ENCODE peak calls at places on chromosome 12, in six cellular contexts. N is MG63, M is right lobe of liver, R is heart left ventricle, I is PC-3, E is small intestine. B is an unnamed sample.

GRCh38 chr12:131123817-131124216 is 170.1 kb downstream of the ADGRD1 start:
- DNase-seq in N (no peak), M (peak; percentile 64), R (no peak), I (no peak), E (no peak), B (no peak)

GRCh38 chr12:53966070-53966384 is 6.9 kb upstream of the HOXC11 start:
- DNase-seq in N (no peak), M (no peak), R (no peak), I (no peak), E (no peak), B (no peak)

GRCh38 chr12:3523058-3523457 is 32.1 kb downstream of the PRMT8 start:
- DNase-seq in N (no peak), M (no peak), R (no peak), I (peak; percentile 52), E (no peak), B (no peak)

GRCh38 chr12:113850309-113851056 is 115.6 kb downstream of the RBM19 start:
- DNase-seq in N (no peak), M (no peak), R (peak; percentile 88), I (no peak), E (no peak), B (peak; percentile 18)

GRCh38 chr12:94973202-94973601 is 30.3 kb downstream of the NDUFA12 start:
- DNase-seq in N (no peak), M (no peak), R (no peak), I (no peak), E (no peak), B (no peak)

GRCh38 chr12:88417531-88417930 is 162.7 kb downstream of the KITLG start:
- DNase-seq in N (no peak), M (no peak), R (no peak), I (peak; percentile 54), E (no peak), B (no peak)

GRCh38 chr12:49055978-49056754 is 4.4 kb downstream of the KMT2D start:
- DNase-seq in N (no peak), M (peak; percentile 72), R (peak; percentile 73), I (peak; percentile 64), E (peak; percentile 82), B (peak; percentile 68)

GRCh38 chr12:62466018-62466595 is 519 bp upstream of the MON2 start:
- DNase-seq in N (peak; percentile 38), M (peak; percentile 62), R (no peak), I (peak; percentile 44), E (peak; percentile 28), B (peak; percentile 42)

GRCh38 chr12:50637870-50638481 is 125.9 kb upstream of the ATF1 start:
- DNase-seq in N (no peak), M (no peak), R (no peak), I (peak; percentile 73), E (peak; percentile 49), B (no peak)

GRCh38 chr12:4069046-4070010 is 196.1 kb upstream of the PARP11 start:
- DNase-seq in N (no peak), M (no peak), R (no peak), I (no peak), E (no peak), B (no peak)

GRCh38 chr12:105036937-105037649 is 47.2 kb downstream of the ALDH1L2 start:
- DNase-seq in N (no peak), M (no peak), R (no peak), I (peak; percentile 25), E (no peak), B (no peak)

GRCh38 chr12:109795023-109795422 is 38.2 kb downstream of the TRPV4 start:
- DNase-seq in N (peak; percentile 22), M (no peak), R (no peak), I (peak; percentile 91), E (no peak), B (no peak)

GRCh38 chr12:109792992-109793391 is 40.2 kb downstream of the TRPV4 start:
- DNase-seq in N (no peak), M (no peak), R (no peak), I (no peak), E (no peak), B (no peak)

GRCh38 chr12:109793411-109793810 is 39.8 kb downstream of the TRPV4 start:
- DNase-seq in N (no peak), M (no peak), R (no peak), I (no peak), E (no peak), B (no peak)

GRCh38 chr12:109796057-109796456 is 37.1 kb downstream of the TRPV4 start:
- DNase-seq in N (no peak), M (no peak), R (no peak), I (no peak), E (no peak), B (no peak)

GRCh38 chr12:109793826-109794501 is 39.2 kb downstream of the TRPV4 start:
- DNase-seq in N (no peak), M (no peak), R (peak; percentile 2), I (no peak), E (no peak), B (no peak)
- H3K4me3 ChIP-seq in N (no peak overlapping the region), M (no peak overlapping the region), R (no peak overlapping the region), I (no peak overlapping the region), E (no peak overlapping the region), B (no peak overlapping the region)

DNA sequence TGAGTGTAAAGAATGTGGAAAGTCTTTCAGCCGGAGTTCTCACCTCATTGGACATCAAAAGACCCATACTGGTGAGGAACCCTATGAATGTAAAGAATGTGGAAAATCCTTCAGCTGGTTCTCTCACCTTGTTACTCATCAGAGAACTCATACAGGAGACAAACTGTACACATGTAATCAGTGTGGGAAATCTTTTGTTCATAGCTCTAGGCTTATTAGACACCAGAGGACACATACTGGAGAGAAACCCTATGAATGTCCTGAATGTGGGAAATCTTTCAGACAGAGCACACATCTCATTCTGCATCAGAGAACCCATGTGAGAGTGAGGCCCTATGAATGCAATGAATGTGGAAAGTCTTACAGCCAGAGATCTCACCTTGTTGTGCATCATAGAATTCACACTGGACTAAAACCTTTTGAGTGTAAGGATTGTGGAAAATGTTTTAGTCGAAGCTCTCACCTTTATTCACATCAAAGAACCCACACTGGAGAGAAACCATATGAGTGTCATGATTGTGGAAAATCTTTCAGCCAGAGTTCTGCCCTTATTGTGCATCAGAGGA is 25.1 kb upstream of the ZNF268 start:
- DNase-seq in N (no peak), M (no peak), R (no peak), I (no peak), E (no peak), B (no peak)
- H3K4me3 ChIP-seq in N (no peak overlapping the region), M (no peak overlapping the region), R (no peak overlapping the region), I (no peak overlapping the region), E (no peak overlapping the region), B (no peak overlapping the region)

GRCh38 chr12:27781680-27782079 is 1.6 kb upstream of the MANSC4 start:
- DNase-seq in N (no peak), M (no peak), R (no peak), I (no peak), E (no peak), B (no peak)
- H3K4me3 ChIP-seq in N (peak overlapping the region; percentile 76), M (no peak overlapping the region), R (no peak overlapping the region), I (peak overlapping the region; percentile 78), E (no peak overlapping the region), B (peak overlapping the region; percentile 86)

GRCh38 chr12:16348435-16349131 is 1.1 kb downstream of the MGST1 start:
- DNase-seq in N (peak; percentile 23), M (no peak), R (no peak), I (no peak), E (no peak), B (no peak)

GRCh38 chr12:16347391-16348298 is at the start of gene MGST1:
- DNase-seq in N (peak; percentile 78), M (peak; percentile 93), R (peak; percentile 61), I (peak; percentile 73), E (peak; percentile 72), B (peak; percentile 77)

GRCh38 chr12:16349132-16349463 is 1.7 kb downstream of the MGST1 start:
- DNase-seq in N (peak; percentile 89), M (peak; percentile 88), R (peak; percentile 61), I (peak; percentile 91), E (peak; percentile 69), B (peak; percentile 67)

GRCh38 chr12:16345105-16345504 is 2.3 kb upstream of the MGST1 start:
- DNase-seq in N (no peak), M (no peak), R (no peak), I (no peak), E (no peak), B (no peak)

DNA sequence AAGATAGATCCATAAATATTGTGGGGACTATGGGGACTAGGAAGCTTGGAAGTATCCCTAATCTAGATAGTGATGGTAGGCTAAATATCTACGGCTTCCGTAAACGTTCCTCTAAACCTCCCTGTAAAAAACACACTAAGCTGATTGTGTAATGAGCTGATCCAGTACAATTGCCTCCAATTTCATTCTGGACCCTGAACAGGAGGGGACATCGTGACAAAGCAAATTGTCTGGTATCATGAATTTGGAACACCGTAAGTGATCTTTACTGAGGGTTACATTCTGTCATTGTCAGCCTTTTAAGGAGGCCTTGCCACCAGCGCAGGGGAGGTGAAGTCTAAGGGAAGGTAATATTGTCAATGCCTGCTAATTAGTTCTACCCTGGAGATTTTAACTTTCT is 514 bp upstream of the MGST1 start:
- DNase-seq in N (no peak), M (no peak), R (no peak), I (no peak), E (peak; percentile 56), B (peak; percentile 23)
- H3K4me3 ChIP-seq in N (peak overlapping the region; percentile 47), M (peak overlapping the region; percentile 78), R (peak overlapping the region; percentile 28), I (peak overlapping the region; percentile 93), E (no peak overlapping the region), B (no peak overlapping the region)

GRCh38 chr12:11641522-11641921 is 8.0 kb upstream of the ETV6 start:
- DNase-seq in N (no peak), M (no peak), R (no peak), I (no peak), E (no peak), B (no peak)
- H3K4me3 ChIP-seq in N (no peak overlapping the region), M (no peak overlapping the region), R (no peak overlapping the region), I (no peak overlapping the region), E (no peak overlapping the region), B (no peak overlapping the region)

DNA sequence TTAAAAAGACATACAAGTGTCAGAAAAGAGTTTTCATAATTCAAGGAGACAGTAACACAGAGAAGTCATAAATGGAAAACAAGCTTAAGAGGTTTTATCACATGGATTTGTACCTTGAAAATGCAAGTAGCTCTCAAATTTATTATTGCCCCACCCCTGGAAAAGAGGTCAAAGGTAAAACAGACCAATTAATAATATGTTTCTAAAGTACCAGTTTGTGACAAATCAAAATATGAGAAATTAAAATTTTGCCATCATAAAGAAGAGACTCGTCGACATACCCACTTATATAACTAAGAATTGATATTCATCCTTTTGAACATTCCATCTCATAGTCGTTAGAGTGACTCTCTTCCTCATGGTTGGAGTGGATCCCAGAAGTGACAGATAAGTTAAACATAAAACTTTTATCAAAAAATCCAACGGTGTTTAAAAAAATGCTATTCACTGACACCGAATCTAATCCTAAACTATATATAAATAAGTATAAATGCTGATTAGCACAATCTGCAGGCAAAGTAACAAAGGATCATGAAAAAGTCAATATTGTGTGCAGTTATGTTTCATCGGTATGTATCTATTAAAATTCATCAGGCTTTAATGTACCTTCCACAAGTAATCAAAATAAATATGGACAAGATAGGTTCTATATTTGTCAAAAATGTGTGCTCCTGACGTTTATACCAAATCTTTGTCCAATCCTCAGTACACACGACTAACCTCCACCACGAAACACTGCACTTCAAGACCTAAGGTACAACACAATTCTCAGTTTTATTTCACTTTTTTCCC is 2.3 kb downstream of the CORO1C start:
- DNase-seq in N (no peak), M (no peak), R (no peak), I (peak; percentile 78), E (no peak), B (no peak)
- H3K4me3 ChIP-seq in N (peak overlapping the region; percentile 87), M (no peak overlapping the region), R (no peak overlapping the region), I (peak overlapping the region; percentile 68), E (no peak overlapping the region), B (peak overlapping the region; percentile 71)

B was measured in transverse colon.